ENCODE peak calls at places on chromosomes 1 and 21, in four cellular contexts. One of them, this sample, is unnamed. For H3K9me3, the result is how much of the 10 kb centered on the place peaks cover.

GRCh38 chr1:67597336-67597735 is 87.7 kb upstream of the GADD45A start:
- DNase-seq in stomach: no peak
- DNase-seq in small intestine: no peak
- DNase-seq in PC-9: no peak
- DNase-seq in this sample: no peak

GRCh38 chr1:32201011-32201855 is 838 bp downstream of the CCDC28B start:
- DNase-seq in stomach: peak
- DNase-seq in small intestine: peak
- DNase-seq in PC-9: no peak
- DNase-seq in this sample: peak

GRCh38 chr1:174206148-174206826 is 47.0 kb downstream of the RABGAP1L start:
- DNase-seq in stomach: no peak
- DNase-seq in small intestine: peak
- DNase-seq in PC-9: no peak
- DNase-seq in this sample: no peak

GRCh38 chr21:14383596-14384210 is 757 bp upstream of the HSPA13 start:
- DNase-seq in stomach: no peak
- DNase-seq in small intestine: peak
- DNase-seq in PC-9: no peak
- DNase-seq in this sample: no peak

GRCh38 chr1:223652436-223652901 is 13.0 kb downstream of the CAPN8 start:
- DNase-seq in stomach: no peak
- DNase-seq in small intestine: no peak
- DNase-seq in PC-9: peak
- DNase-seq in this sample: no peak

GRCh38 chr1:206634365-206635079 is 814 bp upstream of the DYRK3 start:
- DNase-seq in stomach: peak
- DNase-seq in small intestine: peak
- DNase-seq in PC-9: peak
- DNase-seq in this sample: peak

GRCh38 chr1:192550922-192551534 is 24.5 kb upstream of the RGS1 start:
- DNase-seq in stomach: no peak
- DNase-seq in small intestine: no peak
- DNase-seq in PC-9: peak
- DNase-seq in this sample: no peak

GRCh38 chr1:234906654-234907053 is 222.0 kb downstream of the TOMM20 start:
- DNase-seq in stomach: no peak
- DNase-seq in small intestine: no peak
- DNase-seq in PC-9: no peak
- DNase-seq in this sample: no peak

GRCh38 chr1:55196433-55197035 is 18.6 kb downstream of the USP24 start:
- DNase-seq in stomach: no peak
- DNase-seq in small intestine: no peak
- DNase-seq in PC-9: no peak
- DNase-seq in this sample: no peak

GRCh38 chr1:24484208-24484607 is 18.4 kb upstream of the RCAN3 start:
- DNase-seq in stomach: no peak
- DNase-seq in small intestine: no peak
- DNase-seq in PC-9: no peak
- DNase-seq in this sample: no peak

GRCh38 chr1:155309423-155310021 is 856 bp downstream of the FDPS start:
- DNase-seq in stomach: peak
- DNase-seq in small intestine: peak
- DNase-seq in PC-9: peak
- DNase-seq in this sample: no peak

GRCh38 chr1:109294481-109294880 is 11.5 kb upstream of the PSRC1 start:
- DNase-seq in stomach: no peak
- DNase-seq in small intestine: no peak
- DNase-seq in PC-9: no peak
- DNase-seq in this sample: no peak

GRCh38 chr1:79104617-79105016 is 98.1 kb upstream of the ADGRL4 start:
- DNase-seq in stomach: no peak
- DNase-seq in small intestine: no peak
- DNase-seq in PC-9: no peak
- DNase-seq in this sample: no peak

GRCh38 chr21:33266784-33267135 is 593 bp downstream of the IL10RB start:
- DNase-seq in stomach: peak
- DNase-seq in small intestine: peak
- DNase-seq in PC-9: no peak
- DNase-seq in this sample: no peak

GRCh38 chr1:197696372-197696771 is 78.9 kb downstream of the DENND1B start:
- DNase-seq in stomach: no peak
- DNase-seq in small intestine: no peak
- DNase-seq in PC-9: no peak
- DNase-seq in this sample: no peak

DNA sequence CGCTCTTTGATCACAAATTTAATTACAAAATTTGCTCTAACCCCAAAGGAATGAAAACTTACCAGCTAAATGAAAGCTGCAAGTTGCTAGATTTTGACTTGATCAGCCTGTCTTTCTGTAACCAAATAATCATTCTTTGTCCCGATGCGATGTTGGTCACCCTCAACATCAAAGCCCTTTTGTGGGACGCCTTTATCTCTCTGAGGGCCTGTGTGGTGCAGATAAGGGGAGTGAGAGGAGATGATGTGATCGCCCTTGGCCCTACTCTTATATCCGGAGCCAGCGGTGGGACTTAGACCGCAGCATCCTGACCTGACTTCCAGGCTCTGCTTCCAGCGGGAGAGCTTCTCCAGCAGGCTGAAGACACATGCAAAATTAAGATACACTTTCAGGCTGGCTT is 19.3 kb upstream of the UMODL1 start:
- DNase-seq in stomach: no peak
- DNase-seq in small intestine: no peak
- DNase-seq in PC-9: no peak
- DNase-seq in this sample: no peak
- H3K9me3 ChIP-seq in stomach: under half
- H3K9me3 ChIP-seq in small intestine: under half
- H3K9me3 ChIP-seq in PC-9: under half
- H3K9me3 ChIP-seq in this sample: under half

DNA sequence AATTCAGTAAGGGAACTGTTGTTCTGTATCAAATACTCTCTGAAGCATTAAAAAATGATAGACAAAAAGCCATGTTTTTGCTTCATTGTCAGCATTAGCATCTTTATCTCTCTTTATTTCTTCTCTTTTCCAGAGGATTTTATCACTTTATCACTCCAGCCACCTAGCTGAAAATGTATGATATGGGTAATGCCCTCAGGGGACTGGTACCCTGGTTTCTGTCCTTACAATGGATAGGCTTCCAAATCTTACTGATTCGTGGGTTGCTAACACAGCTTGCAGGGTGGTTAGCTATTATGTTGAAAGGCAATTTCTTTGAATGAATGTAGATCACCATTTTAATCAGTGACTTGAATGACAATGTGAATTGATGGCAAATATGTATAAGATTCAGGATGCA is 23.3 kb upstream of the HRNR start:
- DNase-seq in stomach: no peak
- DNase-seq in small intestine: no peak
- DNase-seq in PC-9: no peak
- DNase-seq in this sample: no peak
- H3K9me3 ChIP-seq in stomach: under half
- H3K9me3 ChIP-seq in small intestine: under half
- H3K9me3 ChIP-seq in PC-9: under half
- H3K9me3 ChIP-seq in this sample: under half

GRCh38 chr1:4062992-4063391 is 162.9 kb upstream of the C1orf174 start:
- DNase-seq in stomach: peak
- DNase-seq in small intestine: no peak
- DNase-seq in PC-9: no peak
- DNase-seq in this sample: no peak

GRCh38 chr1:4068076-4068475 is 168.0 kb upstream of the C1orf174 start:
- DNase-seq in stomach: no peak
- DNase-seq in small intestine: no peak
- DNase-seq in PC-9: no peak
- DNase-seq in this sample: no peak

GRCh38 chr1:4063516-4063915 is 163.4 kb upstream of the C1orf174 start:
- DNase-seq in stomach: no peak
- DNase-seq in small intestine: no peak
- DNase-seq in PC-9: no peak
- DNase-seq in this sample: no peak

GRCh38 chr1:4064150-4064889 is 164.2 kb upstream of the C1orf174 start:
- DNase-seq in stomach: no peak
- DNase-seq in small intestine: no peak
- DNase-seq in PC-9: no peak
- DNase-seq in this sample: no peak

DNA sequence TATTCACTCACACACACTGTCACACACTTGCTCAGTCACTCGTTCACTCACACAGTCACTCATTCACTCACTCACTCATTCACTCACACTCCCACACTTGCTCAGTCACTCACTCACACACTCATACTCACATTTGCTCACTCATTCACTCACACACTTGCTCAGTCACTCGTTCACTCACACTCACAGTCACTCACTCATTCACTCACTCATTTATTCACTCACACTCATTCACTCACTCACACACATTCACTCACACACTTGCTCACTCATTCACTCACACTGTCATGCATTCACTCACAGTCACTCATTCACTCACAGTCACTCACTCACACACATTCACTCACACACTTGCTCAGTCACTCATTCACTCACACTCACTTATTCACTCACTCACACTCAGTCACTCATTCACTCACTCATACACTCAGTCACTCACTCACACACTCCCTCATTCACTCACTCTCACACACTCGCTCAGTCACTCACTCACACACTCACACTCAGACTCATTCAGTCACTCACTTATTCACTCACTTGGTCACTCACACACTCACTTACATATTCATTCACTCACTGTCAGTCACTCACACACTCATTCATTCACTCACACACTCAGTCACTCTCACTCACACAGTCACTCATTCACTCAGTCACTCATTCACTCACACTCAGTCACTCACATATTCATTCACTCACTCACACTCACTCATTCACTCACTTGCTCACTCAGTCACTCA is 167.0 kb upstream of the C1orf174 start:
- DNase-seq in stomach: no peak
- DNase-seq in small intestine: no peak
- DNase-seq in PC-9: no peak
- DNase-seq in this sample: no peak
- H3K9me3 ChIP-seq in stomach: under half
- H3K9me3 ChIP-seq in small intestine: under half
- H3K9me3 ChIP-seq in PC-9: under half
- H3K9me3 ChIP-seq in this sample: under half

GRCh38 chr1:247043406-247043805 is 35.2 kb downstream of the ZNF670 start:
- DNase-seq in stomach: no peak
- DNase-seq in small intestine: no peak
- DNase-seq in PC-9: no peak
- DNase-seq in this sample: no peak
- H3K9me3 ChIP-seq in stomach: half or more
- H3K9me3 ChIP-seq in small intestine: under half
- H3K9me3 ChIP-seq in PC-9: under half
- H3K9me3 ChIP-seq in this sample: under half